ENCODE peak calls at places on chromosome 17, in four cellular contexts. C, H, Z and L are unnamed samples.
A peak's percentile ranks its signal among the peaks of the same experiment; 100 is the strongest.

GRCh38 chr17:80260791-80261158 is at the start of gene RNF213:
- DNase-seq in Z (peak; percentile 60), C (no peak), H (no peak), L (peak; percentile 53)

GRCh38 chr17:68776451-68776850 is 175.3 kb upstream of the FAM20A start:
- DNase-seq in C (no peak), Z (no peak), H (no peak), L (no peak)

GRCh38 chr17:3885970-3886369 is 6.9 kb downstream of the CAMKK1 start:
- DNase-seq in C (no peak), H (no peak), Z (no peak), L (no peak)

GRCh38 chr17:58970966-58971575 is 135.6 kb downstream of the TRIM37 start:
- DNase-seq in Z (no peak), H (no peak), C (no peak), L (no peak)

GRCh38 chr17:27996157-27997043 is 46.1 kb upstream of the NLK start:
- DNase-seq in H (no peak), C (no peak), Z (no peak), L (no peak)

GRCh38 chr17:82257473-82257872 is 16.0 kb downstream of the CSNK1D start:
- DNase-seq in H (no peak), C (no peak), Z (no peak), L (peak; percentile 54)

GRCh38 chr17:80261159-80261894 is 675 bp downstream of the RNF213 start:
- DNase-seq in Z (peak; percentile 59), H (no peak), C (peak; percentile 82), L (peak; percentile 79)

GRCh38 chr17:38585805-38586529 is 19.8 kb downstream of the SRCIN1 start:
- DNase-seq in Z (no peak), H (no peak), C (no peak), L (no peak)

GRCh38 chr17:6940186-6940649 is 55.6 kb upstream of the ALOX12 start:
- DNase-seq in C (no peak), Z (peak; percentile 82), H (no peak), L (no peak)

GRCh38 chr17:82400830-82401229 is 17.3 kb upstream of the HEXD start:
- DNase-seq in Z (no peak), C (no peak), H (no peak), L (no peak)

GRCh38 chr17:4710693-4711634 is 532 bp downstream of the ARRB2 start:
- DNase-seq in C (no peak), Z (no peak), H (no peak), L (peak; percentile 22)

GRCh38 chr17:71966459-71967313 is 154.1 kb upstream of the SOX9 start:
- DNase-seq in C (no peak), H (no peak), Z (no peak), L (no peak)

GRCh38 chr17:30552994-30553565 is 75.9 kb downstream of the GOSR1 start:
- DNase-seq in Z (no peak), C (no peak), H (no peak), L (no peak)

GRCh38 chr17:149231-149630 is 11.9 kb downstream of the SCGB1C2 start:
- DNase-seq in Z (no peak), C (no peak), H (no peak), L (no peak)

GRCh38 chr17:44352922-44353655 is 8.0 kb downstream of the GRN start:
- DNase-seq in Z (no peak), H (no peak), C (no peak), L (no peak)

GRCh38 chr17:77306790-77307478 is 166.2 kb downstream of the SEC14L1 start:
- DNase-seq in Z (no peak), C (no peak), H (no peak), L (no peak)
- TF ChIP-seq ATF3 in Z (no peak), C (no peak), H (no peak), L (no peak)

GRCh38 chr17:62792122-62792800 is 15.9 kb downstream of the MARCHF10 start:
- DNase-seq in H (no peak), Z (no peak), C (no peak), L (no peak)
- TF ChIP-seq USF2 in H (no peak), Z (no peak), C (no peak), L (no peak)

GRCh38 chr17:34613064-34614019 is 34.0 kb downstream of the TMEM132E start:
- DNase-seq in H (no peak), C (no peak), Z (peak; percentile 30), L (peak; percentile 45)
- TF ChIP-seq ATF2 in H (no peak), C (no peak), Z (no peak), L (no peak)

GRCh38 chr17:65366102-65366844 is 195.2 kb downstream of the AXIN2 start:
- DNase-seq in H (no peak), Z (no peak), C (no peak), L (no peak)
- TF ChIP-seq ATF3 in H (no peak), Z (no peak), C (no peak), L (no peak)

DNA sequence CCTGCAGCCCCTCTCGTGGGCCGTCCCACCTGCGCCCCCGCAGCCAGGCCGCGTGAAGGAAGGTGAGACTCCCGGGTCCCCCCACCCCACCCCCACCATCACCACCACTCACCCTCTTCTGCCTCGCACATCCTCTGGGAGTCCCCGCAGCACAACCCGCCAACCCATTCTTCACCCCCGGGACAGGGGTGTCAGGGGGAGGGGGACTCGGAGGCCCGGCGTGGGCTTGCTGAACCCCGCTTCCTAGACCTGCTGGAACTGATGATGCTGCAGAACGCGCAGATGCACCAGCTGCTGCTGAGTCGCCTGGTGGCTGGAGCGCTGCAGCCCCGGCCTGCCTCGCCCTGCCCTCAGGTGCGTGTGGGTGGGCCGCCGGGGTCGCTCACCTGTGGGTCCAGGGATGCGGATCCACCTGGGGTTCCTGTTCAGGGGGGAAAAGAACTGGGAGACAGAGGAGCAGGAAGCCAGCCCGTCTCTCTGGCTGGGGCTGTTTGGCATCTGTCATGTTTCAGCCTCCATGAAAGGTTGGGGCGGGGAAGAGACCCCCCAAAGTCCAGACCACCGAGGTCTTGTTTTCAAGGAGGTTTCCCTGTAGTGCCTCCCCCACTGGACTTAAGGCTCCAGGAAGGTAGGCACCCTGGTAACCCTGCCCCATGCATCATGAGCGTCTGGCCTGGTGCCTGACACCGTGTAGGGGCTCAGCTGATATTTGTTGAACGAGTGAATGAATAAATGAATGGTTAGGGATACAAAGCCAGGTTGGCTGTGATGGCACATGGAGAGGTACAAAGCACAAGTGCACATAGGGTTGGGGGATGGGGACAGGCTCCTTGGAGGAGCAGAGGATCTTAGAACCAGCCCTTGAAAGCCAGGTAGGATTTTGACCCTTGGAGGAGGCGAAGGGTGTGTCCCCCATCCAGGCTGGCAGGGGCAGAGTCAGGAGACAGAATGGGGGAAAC is 849 bp downstream of the PRR29 start:
- DNase-seq in H (no peak), Z (no peak), C (no peak), L (no peak)
- TF ChIP-seq USF2 in H (no peak), Z (no peak), C (no peak), L (no peak)

GRCh38 chr17:74758846-74759163 is 10.4 kb downstream of the NHERF1 start:
- DNase-seq in H (no peak), C (no peak), Z (no peak), L (no peak)
- TF ChIP-seq ATF2 in H (no peak), C (no peak), Z (no peak), L (no peak)